ENCODE peak calls at places on chromosomes 12 and 14, in four cellular contexts. B is ascending aorta, O is mucosa of descending colon, M is transverse colon. R is an unnamed sample. For H3K4me1, the result is how much of the 10 kb centered on the place peaks cover.

GRCh38 chr14:49508124-49508523 is 78.1 kb downstream of the RPS29 start:
- DNase-seq in M (no peak), O (no peak), B (no peak), R (no peak)

GRCh38 chr12:53173085-53173715 is 7.3 kb upstream of the ZNF740 start:
- DNase-seq in B (peak), M (no peak), O (no peak), R (no peak)

GRCh38 chr12:58262796-58263195 is 321.4 kb downstream of the ATP23 start:
- DNase-seq in O (no peak), M (no peak), B (no peak), R (no peak)

GRCh38 chr14:68766299-68767247 is 26.3 kb downstream of the ZFP36L1 start:
- DNase-seq in B (no peak), O (no peak), M (no peak), R (no peak)

GRCh38 chr14:52272375-52272774 is 4.9 kb downstream of the PTGDR start:
- DNase-seq in M (peak), O (peak), B (no peak), R (peak)

GRCh38 chr14:69685217-69685616 is 73.8 kb downstream of the SUSD6 start:
- DNase-seq in M (no peak), O (no peak), B (no peak), R (no peak)

GRCh38 chr12:14435627-14436026 is 70.1 kb downstream of the ATF7IP start:
- DNase-seq in M (no peak), B (no peak), O (no peak), R (no peak)

GRCh38 chr14:59123526-59123925 is 64.9 kb upstream of the DAAM1 start:
- DNase-seq in B (no peak), O (no peak), M (no peak), R (no peak)

GRCh38 chr14:29817767-29818166 is 109.9 kb downstream of the PRKD1 start:
- DNase-seq in O (no peak), B (no peak), M (no peak), R (no peak)

GRCh38 chr14:61116369-61116768 is 135.3 kb downstream of the SLC38A6 start:
- DNase-seq in O (no peak), M (no peak), B (no peak), R (no peak)

GRCh38 chr12:102120886-102121285 is 903 bp downstream of the PARPBP start:
- DNase-seq in M (no peak), O (no peak), B (no peak), R (no peak)

GRCh38 chr12:130538343-130539095 is 177.6 kb downstream of the RIMBP2 start:
- DNase-seq in B (no peak), O (no peak), M (no peak), R (no peak)

GRCh38 chr14:90656986-90657385 is 159.2 kb downstream of the TTC7B start:
- DNase-seq in O (no peak), M (no peak), B (no peak), R (no peak)

GRCh38 chr12:49582201-49582600 is 14.3 kb upstream of the MCRS1 start:
- DNase-seq in M (no peak), O (no peak), B (no peak), R (no peak)

GRCh38 chr12:99609455-99610181 is 37.9 kb upstream of the GARIN6 start:
- DNase-seq in B (no peak), M (no peak), O (no peak), R (no peak)

DNA sequence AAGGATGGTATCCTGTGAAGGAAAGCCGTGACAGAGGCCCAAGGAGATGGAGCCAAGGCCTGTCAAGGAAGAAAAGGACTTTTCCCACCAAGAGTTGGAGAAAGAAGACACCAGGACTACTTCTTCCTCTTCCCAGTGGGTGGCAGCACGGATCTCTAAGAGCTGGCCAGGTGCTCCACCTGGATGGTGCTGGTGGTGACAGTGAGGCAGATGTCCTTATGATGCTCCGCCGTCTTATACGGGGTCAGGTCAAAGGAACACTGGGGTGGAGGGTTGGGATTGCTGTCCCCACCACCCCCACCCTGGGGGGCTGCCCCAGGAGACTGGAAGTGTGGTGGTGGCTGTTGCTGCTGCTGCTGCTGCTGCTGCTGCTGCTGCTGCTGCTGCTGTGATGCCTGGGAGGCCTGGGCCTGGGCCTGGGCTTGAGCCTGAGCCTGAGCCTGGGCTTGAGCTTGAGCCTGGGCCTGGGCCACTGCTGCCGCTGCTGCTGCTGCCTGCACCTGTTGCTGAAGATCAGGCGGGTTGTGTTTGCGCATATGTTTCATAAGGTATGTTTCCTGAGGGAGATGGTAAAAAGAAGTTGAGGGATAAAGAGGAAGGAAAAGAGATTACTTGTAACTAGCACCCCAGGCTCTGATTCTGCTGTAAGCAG is 4.8 kb upstream of the ING4 start:
- DNase-seq in B (no peak), O (no peak), M (no peak), R (peak)
- TF ChIP-seq CTCF in B (no peak), O (no peak), M (no peak), R (peak)

GRCh38 chr12:48045965-48046364 is 41.7 kb upstream of the COL2A1 start:
- DNase-seq in B (no peak), O (no peak), M (no peak), R (no peak)

GRCh38 chr12:48053122-48053521 is 48.8 kb upstream of the COL2A1 start:
- DNase-seq in B (no peak), O (no peak), M (no peak), R (no peak)

GRCh38 chr12:48051681-48052080 is 47.4 kb upstream of the COL2A1 start:
- DNase-seq in O (no peak), B (no peak), M (no peak), R (no peak)

GRCh38 chr12:48053883-48054282 is 49.6 kb upstream of the COL2A1 start:
- DNase-seq in O (no peak), B (no peak), M (no peak), R (no peak)

DNA sequence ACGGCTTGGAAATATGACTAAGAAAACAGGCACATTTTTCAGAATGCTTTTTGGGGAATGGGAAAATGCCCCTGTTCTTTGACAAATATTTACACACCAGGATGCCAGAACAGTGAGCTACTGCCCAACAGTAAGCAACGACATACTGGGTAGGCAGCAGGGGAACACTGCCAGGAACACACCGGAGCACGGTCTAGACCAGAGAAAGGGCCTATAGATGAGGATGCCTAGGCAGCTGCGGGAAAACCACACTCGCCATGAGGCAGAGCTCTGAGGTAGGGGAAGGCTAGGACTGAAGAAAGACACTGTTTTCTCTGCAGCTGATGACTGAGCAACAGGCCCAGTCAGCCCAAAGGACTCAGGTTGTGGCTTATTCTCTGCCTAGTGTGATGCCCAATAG is 45.9 kb upstream of the COL2A1 start:
- DNase-seq in O (no peak), B (no peak), M (no peak), R (no peak)
- H3K4me3 ChIP-seq in O (no peak), B (no peak), M (no peak), R (no peak)

DNA sequence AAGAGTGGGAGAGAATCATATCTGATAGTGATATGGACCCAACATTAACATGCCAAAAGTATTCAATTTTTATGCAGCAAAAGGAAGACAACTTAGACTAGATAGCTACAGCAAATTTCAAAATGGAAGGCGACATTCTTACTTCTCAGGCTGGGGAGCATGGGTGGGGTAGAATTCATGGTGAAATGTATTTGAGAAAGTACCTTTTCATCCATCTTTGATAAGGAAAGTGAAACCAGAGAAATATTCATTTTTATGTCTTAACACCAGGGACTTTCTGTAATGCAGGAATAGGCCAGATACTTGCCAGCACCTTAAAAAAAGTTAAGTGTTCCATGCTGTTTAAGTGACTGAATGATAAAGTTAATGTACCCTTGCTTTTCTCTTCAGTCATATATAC is 13.4 kb downstream of the BTG1 start:
- DNase-seq in O (no peak), M (no peak), B (no peak), R (no peak)
- H3K4me1 ChIP-seq in O (under half), M (half or more), B (under half), R (under half)

DNA sequence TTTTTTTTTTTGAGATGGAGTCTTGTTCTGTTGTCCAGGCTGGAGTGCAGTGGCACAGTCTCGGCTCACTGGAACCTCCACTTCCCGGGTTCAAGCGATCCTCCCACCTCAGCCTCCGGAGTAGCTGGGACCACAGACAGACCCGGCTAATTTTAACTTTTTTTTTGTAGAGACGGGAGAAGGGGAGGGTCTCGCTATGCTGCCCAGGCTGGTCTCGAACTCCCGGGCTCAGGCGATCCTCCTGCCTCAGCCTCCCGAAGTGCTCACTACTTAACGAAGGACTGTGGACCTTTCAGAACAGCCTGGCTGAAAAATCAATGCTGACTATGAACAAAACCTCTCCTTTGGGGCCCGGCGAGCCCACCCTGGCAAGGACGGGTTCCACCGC is 10.9 kb downstream of the SLC6A12 start:
- DNase-seq in O (no peak), M (no peak), B (no peak), R (no peak)
- TF ChIP-seq CTCF in O (no peak), M (no peak), B (no peak), R (no peak)

GRCh38 chr12:54762390-54762789 is 91.9 kb upstream of the MUCL1 start:
- DNase-seq in M (no peak), O (no peak), B (no peak), R (no peak)
- H3K4me3 ChIP-seq in M (no peak), O (no peak), B (no peak), R (no peak)

DNA sequence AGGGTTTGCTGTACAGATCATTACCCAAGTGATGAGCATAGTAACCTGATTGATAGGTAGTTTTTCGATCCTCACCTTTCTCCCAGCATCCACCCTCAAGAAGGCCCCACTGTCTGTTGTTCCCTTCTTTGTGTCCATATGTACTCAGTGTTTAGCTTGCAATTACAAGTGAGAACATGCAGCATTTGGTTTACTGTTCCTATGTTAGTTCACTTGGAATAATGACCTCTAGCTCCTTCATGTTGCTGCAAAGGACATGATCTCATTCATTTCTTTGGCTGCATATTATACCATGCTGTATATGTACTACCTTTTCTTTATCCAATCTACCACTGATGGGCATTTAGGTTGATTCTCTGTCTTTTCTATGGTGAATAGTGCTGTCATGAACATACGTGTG is 181.6 kb upstream of the FOXG1 start:
- DNase-seq in B (no peak), M (no peak), O (no peak), R (no peak)
- H3K4me1 ChIP-seq in B (under half), M (under half), O (under half), R (under half)

GRCh38 chr14:101665478-101666078 is 95.9 kb upstream of the PPP2R5C start:
- DNase-seq in M (peak), O (peak), B (no peak), R (peak)
- TF ChIP-seq CTCF in M (peak), O (no peak), B (no peak), R (peak)

GRCh38 chr12:69779928-69780327 is 41.3 kb downstream of the RAB3IP start:
- DNase-seq in O (no peak), M (no peak), B (no peak), R (peak)
- H3K4me3 ChIP-seq in O (no peak), M (no peak), B (no peak), R (no peak)

GRCh38 chr14:24144451-24144850 is 2.0 kb downstream of the PSME2 start:
- DNase-seq in M (no peak), B (no peak), O (no peak), R (no peak)

GRCh38 chr14:24146978-24147760 is at the start of gene RNF31:
- DNase-seq in M (peak), B (peak), O (peak), R (peak)

GRCh38 chr14:24146622-24146977 is 190 bp upstream of the PSME2 start:
- DNase-seq in M (peak), O (peak), B (peak), R (peak)

GRCh38 chr14:24145219-24145618 is 1.2 kb downstream of the PSME2 start:
- DNase-seq in B (no peak), M (no peak), O (no peak), R (no peak)

GRCh38 chr14:24145700-24146621 is at the start of gene PSME2:
- DNase-seq in B (no peak), M (no peak), O (no peak), R (no peak)
- H3K4me1 ChIP-seq in B (under half), M (half or more), O (under half), R (under half)

DNA sequence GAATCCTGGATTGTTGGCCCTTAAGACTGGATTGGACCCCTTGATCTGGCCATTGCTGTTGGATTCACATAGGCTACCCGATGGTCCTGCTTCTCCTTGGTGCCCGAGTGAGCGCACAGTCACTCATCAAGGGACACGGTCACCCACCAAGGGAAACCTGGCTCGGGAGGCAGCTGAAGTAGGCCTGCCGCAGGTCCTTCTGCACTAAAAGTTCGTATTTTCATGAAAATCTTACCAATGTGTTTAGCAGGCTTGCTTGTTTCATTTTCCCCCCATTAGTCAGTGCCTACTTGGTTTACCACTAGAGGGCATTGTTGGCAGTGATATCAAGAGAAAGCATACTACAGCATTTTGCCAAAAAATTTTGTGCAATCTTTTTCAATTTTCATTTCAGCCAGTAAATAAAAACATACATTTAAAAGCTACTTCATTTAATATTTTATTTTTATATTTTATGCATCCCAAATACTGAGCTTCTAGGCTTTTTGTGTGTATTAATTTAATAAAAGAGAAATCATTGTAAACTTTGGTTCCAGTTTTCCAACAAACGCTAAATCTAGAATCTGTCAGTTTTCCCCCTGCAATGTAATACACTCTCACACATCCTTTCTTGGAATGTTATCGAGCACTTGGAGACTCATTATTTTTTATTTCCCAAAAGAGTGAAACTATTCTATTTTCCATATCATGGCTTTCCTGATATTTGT is 116.7 kb downstream of the LMNTD1 start:
- DNase-seq in M (no peak), O (no peak), B (no peak), R (peak)
- TF ChIP-seq CTCF in M (peak), O (peak), B (peak), R (peak)